ENCODE peak calls at places on chromosomes 7 and 10, in eight cellular contexts. D is stomach, K is Peyer's patch, R is A549, X is IMR-90, Z is H54, H is HCT116, I is body of pancreas. S is an unnamed sample.

GRCh38 chr7:159042084-159042483 is 102.6 kb downstream of the VIPR2 start:
- DNase-seq in D (peak; percentile 10), K (no peak), R (no peak), X (no peak), Z (no peak), H (no peak), I (no peak), S (no peak)

GRCh38 chr10:16520900-16521299 is 779 bp downstream of the C1QL3 start:
- DNase-seq in D (peak; percentile 32), K (no peak), R (no peak), X (peak; percentile 12), Z (no peak), H (no peak), I (peak; percentile 22), S (peak; percentile 54)

GRCh38 chr7:49166441-49166840 is 242.1 kb downstream of the CDC14C start:
- DNase-seq in D (no peak), K (no peak), R (no peak), X (no peak), Z (no peak), H (no peak), I (no peak), S (peak; percentile 1)

GRCh38 chr7:14021069-14021468 is 31.6 kb upstream of the ETV1 start:
- DNase-seq in D (no peak), K (no peak), R (no peak), X (peak; percentile 84), Z (peak; percentile 34), H (peak; percentile 47), I (no peak), S (no peak)

GRCh38 chr10:30731963-30732362 is 102.4 kb upstream of the LYZL2 start:
- DNase-seq in D (no peak), K (no peak), R (no peak), X (no peak), Z (no peak), H (no peak), I (no peak), S (no peak)

GRCh38 chr10:114631678-114632417 is 26.2 kb downstream of the ABLIM1 start:
- DNase-seq in D (no peak), K (no peak), R (peak; percentile 33), X (no peak), Z (no peak), H (no peak), I (peak; percentile 43), S (peak; percentile 49)

GRCh38 chr10:125116652-125117310 is 43.6 kb downstream of the CTBP2 start:
- DNase-seq in D (no peak), K (no peak), R (no peak), X (no peak), Z (no peak), H (no peak), I (peak; percentile 62), S (no peak)

GRCh38 chr7:124701955-124702354 is 63.6 kb downstream of the GPR37 start:
- DNase-seq in D (no peak), K (no peak), R (no peak), X (peak; percentile 25), Z (no peak), H (no peak), I (no peak), S (no peak)

GRCh38 chr10:124909563-124909962 is 32.4 kb upstream of the ZRANB1 start:
- DNase-seq in D (no peak), K (no peak), R (no peak), X (no peak), Z (no peak), H (no peak), I (no peak), S (no peak)

GRCh38 chr7:105794741-105795729 is 81.4 kb downstream of the ATXN7L1 start:
- DNase-seq in D (no peak), K (no peak), R (no peak), X (peak; percentile 84), Z (no peak), H (no peak), I (no peak), S (no peak)

GRCh38 chr7:15853832-15854470 is 167.5 kb upstream of the MEOX2 start:
- DNase-seq in D (no peak), K (no peak), R (no peak), X (peak; percentile 34), Z (no peak), H (no peak), I (no peak), S (no peak)

GRCh38 chr7:151249732-151250072 is 1.2 kb upstream of the SMARCD3 start:
- DNase-seq in D (peak; percentile 72), K (no peak), R (peak; percentile 60), X (peak; percentile 39), Z (peak; percentile 95), H (peak; percentile 48), I (peak; percentile 82), S (no peak)

GRCh38 chr7:8168336-8168735 is 93.6 kb downstream of the ICA1 start:
- DNase-seq in D (no peak), K (no peak), R (no peak), X (no peak), Z (no peak), H (no peak), I (no peak), S (no peak)

GRCh38 chr10:47370878-47371277 is 13.2 kb downstream of the ZNF488 start:
- DNase-seq in D (peak; percentile 10), K (no peak), R (no peak), X (no peak), Z (no peak), H (no peak), I (no peak), S (no peak)

GRCh38 chr10:113273151-113273876 is 279.5 kb upstream of the HABP2 start:
- DNase-seq in D (no peak), K (no peak), R (no peak), X (no peak), Z (no peak), H (no peak), I (peak; percentile 33), S (no peak)

GRCh38 chr10:78420946-78421732 is 387.5 kb downstream of the RPS24 start:
- DNase-seq in D (no peak), K (no peak), R (no peak), X (no peak), Z (no peak), H (no peak), I (peak; percentile 4), S (no peak)

GRCh38 chr10:112991888-112992491 is 41.9 kb downstream of the TCF7L2 start:
- DNase-seq in D (no peak), K (no peak), R (no peak), X (no peak), Z (no peak), H (no peak), I (no peak), S (no peak)

GRCh38 chr10:29836396-29836795 is 201.6 kb upstream of the SVIL start:
- DNase-seq in D (no peak), K (no peak), R (no peak), X (no peak), Z (no peak), H (no peak), I (no peak), S (no peak)

GRCh38 chr10:103548581-103549348 is 55.3 kb downstream of the NEURL1 start:
- DNase-seq in D (peak; percentile 44), K (no peak), R (no peak), X (no peak), Z (no peak), H (no peak), I (peak; percentile 90), S (no peak)

GRCh38 chr10:106582291-106582690 is 582.2 kb downstream of the SORCS1 start:
- DNase-seq in D (no peak), K (no peak), R (no peak), X (peak; percentile 34), Z (no peak), H (no peak), I (no peak), S (no peak)

GRCh38 chr7:27174077-27175004 is at the start of gene HOXA10:
- DNase-seq in D (peak; percentile 22), K (no peak), R (no peak), X (no peak), Z (no peak), H (no peak), I (peak; percentile 6), S (no peak)

DNA sequence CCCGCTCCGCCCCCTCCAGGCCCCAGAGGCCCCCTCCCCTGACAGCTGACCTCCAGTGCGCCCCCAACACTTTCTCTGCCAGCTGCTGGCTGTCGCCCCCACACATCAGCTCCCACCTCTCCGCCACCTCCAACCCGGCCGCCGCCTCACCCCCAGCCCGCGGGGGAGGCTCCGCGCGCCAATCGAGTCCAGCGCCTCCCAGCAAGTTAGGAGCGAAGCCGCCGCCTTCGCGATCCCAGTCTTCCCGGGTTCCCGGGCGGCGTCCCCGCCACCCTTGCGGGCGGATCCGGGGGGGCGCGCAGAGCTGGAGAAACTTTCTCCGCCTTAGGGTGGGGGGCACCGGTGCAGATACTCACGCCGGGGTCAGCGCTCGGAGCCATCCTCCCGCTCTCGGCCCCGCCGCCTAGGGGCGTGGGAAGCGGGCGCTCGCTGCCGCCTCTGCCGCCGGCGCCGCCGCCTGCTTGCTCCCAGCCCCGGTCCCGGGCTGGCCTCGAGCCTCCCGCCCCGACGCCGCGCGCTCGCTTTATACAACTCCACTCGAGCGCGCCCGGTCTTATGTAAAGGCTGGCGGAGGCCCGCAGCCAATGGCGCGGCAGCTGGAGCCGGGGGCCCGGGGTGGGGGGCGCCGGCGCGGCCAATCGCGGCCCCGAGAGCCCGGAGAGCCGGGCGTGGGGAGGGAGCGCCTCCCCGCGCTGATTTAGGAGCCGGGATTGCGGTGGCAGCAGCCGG is at the start of gene CRTAC1:
- DNase-seq in D (peak; percentile 29), K (no peak), R (peak; percentile 32), X (no peak), Z (no peak), H (no peak), I (peak; percentile 65), S (no peak)
- TF ChIP-seq POLR2A in D (no peak), K (no peak), R (peak; percentile 26), X (no peak), Z (no peak), H (no peak), I (no peak), S (no peak)

GRCh38 chr7:135168001-135168400 is 2.5 kb downstream of the CYREN start:
- DNase-seq in D (no peak), K (no peak), R (no peak), X (no peak), Z (no peak), H (no peak), I (peak; percentile 21), S (peak; percentile 49)
- TF ChIP-seq POLR2A in D (no peak), K (no peak), R (no peak), X (no peak), Z (no peak), H (no peak), I (no peak), S (no peak)

GRCh38 chr7:137962491-137962874 is 39.4 kb downstream of the CREB3L2 start:
- DNase-seq in D (no peak), K (no peak), R (no peak), X (no peak), Z (no peak), H (no peak), I (no peak), S (no peak)
- TF ChIP-seq POLR2A in D (no peak), K (no peak), R (no peak), X (no peak), Z (no peak), H (no peak), I (no peak), S (no peak)

GRCh38 chr10:91220194-91220953 is at the start of gene PCGF5:
- DNase-seq in D (peak; percentile 95), K (peak; percentile 90), R (peak; percentile 80), X (peak; percentile 85), Z (peak; percentile 95), H (peak; percentile 53), I (peak; percentile 94), S (peak; percentile 98)
- TF ChIP-seq POLR2A in D (no peak), K (peak; percentile 89), R (peak; percentile 53), X (peak; percentile 72), Z (peak; percentile 65), H (peak; percentile 45), I (peak; percentile 87), S (peak; percentile 75)

GRCh38 chr7:43716598-43716997 is 12.7 kb downstream of the COA1 start:
- DNase-seq in D (no peak), K (no peak), R (no peak), X (no peak), Z (no peak), H (no peak), I (no peak), S (no peak)
- TF ChIP-seq POLR2A in D (no peak), K (no peak), R (no peak), X (no peak), Z (no peak), H (no peak), I (no peak), S (no peak)